ENCODE peak calls at places on chromosome 1, in four cellular contexts. I is cardiac fibroblast, D is right lobe of liver, J is sigmoid colon. H is an unnamed sample.

GRCh38 chr1:59879556-59879955 is 47.0 kb downstream of the CYP2J2 start:
- DNase-seq in I (peak), D (peak), J (no peak), H (peak)

GRCh38 chr1:221998186-221998612 is 256.3 kb upstream of the DUSP10 start:
- DNase-seq in I (peak), D (no peak), J (no peak), H (no peak)

GRCh38 chr1:219710529-219711194 is 97.8 kb upstream of the ZC3H11B start:
- DNase-seq in I (peak), D (no peak), J (no peak), H (no peak)

GRCh38 chr1:224447251-224447650 is 12.7 kb upstream of the WDR26 start:
- DNase-seq in I (peak), D (no peak), J (no peak), H (no peak)

GRCh38 chr1:19338323-19338762 is 26.2 kb downstream of the SLC66A1 start:
- DNase-seq in I (peak), D (peak), J (no peak), H (no peak)

GRCh38 chr1:236020359-236021000 is 44.4 kb downstream of the NID1 start:
- DNase-seq in I (peak), D (no peak), J (peak), H (no peak)

GRCh38 chr1:29236993-29237905 is 927 bp downstream of the PTPRU start:
- DNase-seq in I (peak), D (peak), J (peak), H (no peak)

GRCh38 chr1:54054438-54054749 is 986 bp downstream of the TCEANC2 start:
- DNase-seq in I (no peak), D (no peak), J (no peak), H (no peak)

GRCh38 chr1:218374972-218375371 is 29.8 kb downstream of the TGFB2 start:
- DNase-seq in I (no peak), D (no peak), J (no peak), H (no peak)

GRCh38 chr1:246000638-246001015 is 506.5 kb downstream of the SMYD3 start:
- DNase-seq in I (no peak), D (no peak), J (no peak), H (no peak)

GRCh38 chr1:235460768-235461167 is 43.5 kb downstream of the B3GALNT2 start:
- DNase-seq in I (no peak), D (no peak), J (no peak), H (no peak)

DNA sequence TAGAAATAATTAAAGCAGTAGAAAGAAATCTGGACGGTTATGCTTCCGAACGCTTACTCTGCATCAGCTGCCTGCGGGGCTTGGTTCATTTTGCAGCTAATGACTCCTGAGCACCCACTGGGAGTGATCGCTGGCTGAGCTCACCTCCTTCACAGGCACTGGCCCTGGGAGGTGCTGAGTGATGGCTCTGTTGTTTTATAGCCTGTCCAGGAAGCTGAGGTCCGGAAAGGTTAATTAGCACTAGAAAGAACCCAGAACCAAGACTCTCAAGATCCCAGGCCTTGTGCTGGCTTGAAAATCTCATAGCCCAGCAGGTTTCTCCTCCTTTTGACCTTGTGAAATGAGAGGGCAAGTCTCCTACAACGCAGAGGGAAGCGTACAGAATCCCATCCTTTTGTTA is 226.2 kb downstream of the AJAP1 start:
- DNase-seq in I (no peak), D (no peak), J (no peak), H (no peak)
- TF ChIP-seq CTCF in I (no peak), D (no peak), J (no peak), H (no peak)

DNA sequence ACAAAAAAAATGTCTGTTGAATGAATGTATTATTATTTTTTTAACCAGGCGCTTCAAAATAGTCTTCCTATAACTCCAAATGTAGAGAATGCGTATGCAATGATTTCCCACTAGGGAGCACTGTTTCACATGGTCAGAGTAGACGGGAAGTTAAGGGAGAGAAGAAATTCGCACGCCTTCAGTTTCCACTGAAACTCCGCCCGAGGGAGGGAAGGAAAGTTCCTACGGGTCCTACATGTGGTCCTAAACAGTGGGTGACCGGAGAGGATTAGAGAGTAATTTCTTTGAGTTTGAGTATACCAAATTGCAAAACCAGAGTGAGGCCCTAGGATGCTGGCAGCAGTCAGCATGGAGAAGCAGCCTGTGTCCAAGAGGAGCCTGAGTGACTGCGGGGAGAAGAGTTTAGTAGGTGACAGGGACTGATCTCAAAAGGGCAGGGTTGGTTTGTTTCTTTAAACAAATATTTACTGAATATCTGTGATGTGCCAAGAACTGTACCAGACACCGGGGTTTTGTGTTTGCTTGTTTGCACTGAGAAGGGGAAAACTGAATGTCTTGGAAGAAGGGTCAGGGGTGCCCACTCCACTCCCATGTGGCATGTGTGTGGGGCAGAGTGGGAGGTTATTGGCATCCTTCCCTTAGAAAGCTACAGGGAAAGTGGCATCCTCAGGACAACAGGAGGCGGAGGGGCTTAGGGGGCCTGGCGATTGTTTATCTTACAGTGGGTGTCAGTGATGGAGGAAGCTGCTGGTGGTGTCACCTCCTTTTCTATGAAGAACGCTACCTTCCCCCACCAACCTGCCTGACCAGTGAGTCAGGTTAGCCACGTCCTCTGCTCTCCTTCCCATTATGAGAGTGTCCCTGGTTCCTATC is 22.8 kb downstream of the RNU5D-1 start:
- DNase-seq in I (peak), D (no peak), J (no peak), H (no peak)
- H3K4me3 ChIP-seq in I (no peak), D (no peak), J (no peak), H (no peak)

GRCh38 chr1:40626383-40626770 is 39.1 kb downstream of the RIMS3 start:
- DNase-seq in I (no peak), D (peak), J (no peak), H (no peak)

GRCh38 chr1:40627987-40628902 is 37.2 kb downstream of the RIMS3 start:
- DNase-seq in I (no peak), D (peak), J (no peak), H (no peak)

GRCh38 chr1:40633563-40634376 is 31.7 kb downstream of the RIMS3 start:
- DNase-seq in I (no peak), D (no peak), J (peak), H (no peak)

GRCh38 chr1:40628903-40629292 is 36.6 kb downstream of the RIMS3 start:
- DNase-seq in I (no peak), D (no peak), J (no peak), H (no peak)

GRCh38 chr1:40630488-40631223 is 34.8 kb downstream of the RIMS3 start:
- DNase-seq in I (peak), D (no peak), J (no peak), H (no peak)
- TF ChIP-seq CTCF in I (peak), D (peak), J (no peak), H (peak)

GRCh38 chr1:154971341-154971998 is 923 bp upstream of the SHC1 start:
- DNase-seq in I (no peak), D (peak), J (peak), H (no peak)
- H3K4me3 ChIP-seq in I (peak), D (peak), J (peak), H (peak)

DNA sequence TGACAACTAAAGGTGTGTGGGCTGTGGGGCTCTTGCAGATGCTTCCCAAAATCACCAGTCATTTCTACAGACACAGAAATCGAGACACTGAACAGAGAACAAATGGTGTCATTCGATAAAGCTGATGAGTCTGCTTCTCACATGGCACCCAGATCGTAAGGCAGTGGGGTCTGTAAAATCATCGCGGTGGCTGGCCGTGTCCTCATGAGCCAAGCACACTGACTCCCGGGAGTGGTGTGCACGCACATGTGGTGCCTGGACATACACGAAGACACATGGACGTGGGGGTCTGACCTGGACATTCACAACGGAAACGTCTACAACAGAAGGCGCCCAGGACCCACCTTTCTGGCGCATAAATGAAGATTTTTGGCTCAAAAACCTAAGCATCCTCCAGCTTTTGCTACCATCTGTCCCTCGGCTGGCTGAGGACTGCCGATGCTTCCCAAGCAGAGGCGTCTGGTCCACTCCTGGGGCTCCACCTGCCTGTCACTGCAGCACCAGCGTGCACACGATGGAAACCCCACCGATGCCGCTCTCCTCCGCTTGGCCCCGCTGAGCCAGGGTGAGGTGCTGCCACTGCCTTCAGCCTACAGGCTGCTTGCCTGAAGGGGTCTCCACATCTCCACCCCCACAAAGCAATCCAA is 6.8 kb downstream of the SMIM1 start:
- DNase-seq in I (no peak), D (no peak), J (no peak), H (no peak)
- TF ChIP-seq CTCF in I (no peak), D (no peak), J (no peak), H (no peak)

GRCh38 chr1:22653741-22654140 is 705 bp downstream of the C1QB start:
- DNase-seq in I (no peak), D (no peak), J (no peak), H (no peak)

GRCh38 chr1:22654692-22655091 is 1.7 kb downstream of the C1QB start:
- DNase-seq in I (no peak), D (no peak), J (no peak), H (no peak)

GRCh38 chr1:22650089-22650693 is 2.8 kb upstream of the C1QB start:
- DNase-seq in I (no peak), D (no peak), J (no peak), H (no peak)

GRCh38 chr1:22652457-22652856 is 579 bp upstream of the C1QB start:
- DNase-seq in I (no peak), D (no peak), J (no peak), H (no peak)

GRCh38 chr1:22652881-22653316 is at the start of gene C1QB:
- DNase-seq in I (no peak), D (no peak), J (peak), H (no peak)
- H3K4me3 ChIP-seq in I (no peak), D (peak), J (peak), H (no peak)

DNA sequence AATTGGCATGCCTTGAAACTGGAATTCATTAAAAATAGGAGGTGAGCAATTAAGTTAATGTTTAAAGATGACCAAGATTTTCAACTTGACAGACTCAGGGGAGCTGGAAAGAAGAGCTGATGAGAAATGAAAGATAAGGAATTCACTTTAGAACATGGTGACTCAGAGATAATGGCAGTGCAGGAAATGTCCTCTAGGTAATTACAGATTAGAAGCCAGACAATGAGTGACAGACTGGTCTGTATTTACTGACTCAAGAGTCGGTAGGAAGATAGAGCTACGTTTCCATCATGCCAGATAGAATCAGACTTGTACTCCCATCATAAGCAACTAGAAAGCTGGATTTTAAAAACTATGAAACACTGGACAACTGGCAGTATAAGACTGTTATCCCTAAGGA is 151.6 kb downstream of the AJAP1 start:
- DNase-seq in I (no peak), D (no peak), J (no peak), H (no peak)
- TF ChIP-seq CTCF in I (no peak), D (no peak), J (no peak), H (no peak)

GRCh38 chr1:67683736-67684525 is 1.1 kb upstream of the GADD45A start:
- DNase-seq in I (no peak), D (no peak), J (no peak), H (no peak)
- H3K4me3 ChIP-seq in I (peak), D (peak), J (no peak), H (no peak)